ENCODE peak calls at places on chromosome 18, in nine cellular contexts. Q, C, A, W, P, S, R, F and X are unnamed samples. For H3K4me1, the result is how much of the 10 kb centered on the place peaks cover.

GRCh38 chr18:79775441-79776221 is 22.1 kb upstream of the KCNG2 start:
- DNase-seq in Q (peak), A (peak), P (no peak), S (no peak), R (no peak), W (no peak), C (peak), F (no peak), X (no peak)

GRCh38 chr18:77973745-77974144 is 724.1 kb downstream of the GALR1 start:
- DNase-seq in C (no peak), A (no peak), Q (no peak), F (no peak), W (no peak), S (no peak), P (no peak), R (no peak), X (no peak)

GRCh38 chr18:78687736-78688135 is 291.9 kb upstream of the SALL3 start:
- DNase-seq in R (no peak), Q (no peak), F (no peak), C (no peak), A (no peak), W (no peak), S (no peak), P (no peak), X (no peak)

GRCh38 chr18:79780547-79780946 is 17.2 kb upstream of the KCNG2 start:
- DNase-seq in P (no peak), F (no peak), A (peak), Q (peak), R (no peak), C (no peak), W (no peak), S (no peak), X (no peak)

GRCh38 chr18:77940566-77940965 is 690.9 kb downstream of the GALR1 start:
- DNase-seq in S (no peak), A (no peak), F (no peak), Q (no peak), C (no peak), R (no peak), W (no peak), P (no peak), X (no peak)

GRCh38 chr18:78492813-78493371 is 486.7 kb upstream of the SALL3 start:
- DNase-seq in A (no peak), R (no peak), Q (no peak), W (no peak), C (no peak), S (no peak), P (no peak), F (no peak), X (no peak)

GRCh38 chr18:39589496-39589895 is 2023.9 kb upstream of the CELF4 start:
- DNase-seq in C (no peak), S (no peak), F (no peak), A (no peak), W (no peak), P (no peak), Q (no peak), R (no peak), X (no peak)

GRCh38 chr18:79502785-79503184 is 107.1 kb downstream of the NFATC1 start:
- DNase-seq in S (no peak), A (peak), Q (no peak), C (no peak), W (no peak), P (no peak), F (no peak), R (no peak), X (no peak)

GRCh38 chr18:46587568-46587967 is 69.5 kb downstream of the LOXHD1 start:
- DNase-seq in C (no peak), S (no peak), A (no peak), F (no peak), Q (no peak), P (no peak), W (no peak), R (no peak), X (no peak)

GRCh38 chr18:76395609-76396008 is 99.4 kb downstream of the ZNF516 start:
- DNase-seq in P (no peak), F (no peak), C (peak), W (no peak), S (no peak), A (no peak), Q (peak), R (no peak), X (no peak)

GRCh38 chr18:57432765-57433400 is 2.3 kb upstream of the ONECUT2 start:
- DNase-seq in A (no peak), S (no peak), R (no peak), P (no peak), C (no peak), Q (no peak), F (no peak), W (peak), X (no peak)

GRCh38 chr18:73777356-73778051 is 370.1 kb downstream of the FBXO15 start:
- DNase-seq in F (no peak), S (no peak), W (no peak), P (no peak), C (no peak), A (no peak), R (no peak), Q (no peak), X (no peak)

GRCh38 chr18:30684825-30685481 is 357.6 kb downstream of the DSC3 start:
- DNase-seq in W (peak), S (no peak), R (no peak), C (no peak), F (no peak), P (no peak), Q (no peak), A (no peak), X (no peak)

GRCh38 chr18:52716926-52717325 is 376.9 kb downstream of the DCC start:
- DNase-seq in W (peak), A (no peak), F (peak), R (no peak), C (no peak), S (peak), P (no peak), Q (no peak), X (no peak)

GRCh38 chr18:76383636-76384035 is 111.4 kb downstream of the ZNF516 start:
- DNase-seq in R (no peak), Q (no peak), F (no peak), C (no peak), S (no peak), A (peak), P (no peak), W (no peak), X (no peak)

GRCh38 chr18:79950440-79951341 is 762 bp downstream of the SLC66A2 start:
- DNase-seq in R (peak), C (peak), W (peak), S (peak), A (peak), F (peak), P (no peak), Q (peak), X (peak)

GRCh38 chr18:69628774-69629359 is 228.2 kb downstream of the DOK6 start:
- DNase-seq in R (no peak), W (no peak), Q (no peak), C (no peak), P (no peak), S (no peak), A (no peak), F (no peak), X (no peak)

GRCh38 chr18:46343940-46344372 is 239.8 kb downstream of the HAUS1 start:
- DNase-seq in A (no peak), C (no peak), S (peak), W (peak), P (no peak), F (no peak), R (peak), Q (peak), X (no peak)

GRCh38 chr18:8771930-8772329 is 66.6 kb downstream of the MTCL1 start:
- DNase-seq in W (no peak), A (no peak), F (no peak), P (no peak), R (no peak), C (peak), S (peak), Q (no peak), X (no peak)

DNA sequence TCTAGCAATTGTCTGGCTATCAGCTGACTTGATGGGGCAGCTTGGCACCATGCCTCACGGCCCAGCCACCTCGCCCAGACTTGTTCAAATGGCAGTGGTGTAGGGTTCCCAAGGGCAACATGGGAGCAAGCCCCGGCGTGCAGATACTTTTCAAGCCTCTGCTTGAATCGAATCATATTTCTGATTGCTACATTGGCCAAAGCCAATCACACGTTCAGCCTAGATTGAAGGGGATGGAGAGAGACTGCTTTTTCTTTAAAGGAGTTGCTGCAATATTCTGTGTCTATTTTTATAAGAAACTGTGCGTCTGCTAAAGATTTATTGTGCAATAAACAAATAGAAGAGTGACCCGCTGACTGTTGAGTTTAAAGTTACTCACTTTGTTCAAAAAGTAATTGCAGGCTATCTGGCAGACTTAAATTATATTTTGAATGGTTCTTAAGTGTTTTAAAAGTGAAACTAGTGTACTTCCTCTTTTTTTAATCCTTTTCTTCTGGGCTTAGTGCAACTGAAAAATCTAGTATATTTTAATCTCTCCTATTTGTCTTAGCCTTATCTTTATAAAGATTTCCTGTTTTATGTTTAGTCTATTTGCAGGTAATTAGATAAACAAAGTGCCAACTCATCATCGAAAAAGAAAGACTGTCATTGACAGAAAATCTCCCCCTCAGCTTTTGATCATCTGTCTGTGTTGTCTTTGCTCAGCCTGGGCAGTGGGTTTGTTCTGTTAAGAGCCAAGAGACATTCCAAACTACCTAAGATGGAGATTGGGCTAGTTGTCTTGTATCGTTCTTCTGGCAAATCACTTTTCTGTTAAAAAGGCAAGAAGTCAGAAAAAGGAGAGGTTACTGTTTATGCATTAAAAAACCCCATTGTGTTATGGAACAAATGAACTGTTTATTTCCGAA is 156.1 kb downstream of the TPGS2 start:
- DNase-seq in C (peak), F (no peak), A (peak), W (no peak), R (peak), Q (no peak), S (no peak), P (no peak), X (no peak)
- H3K4me3 ChIP-seq in C (no peak), F (no peak), A (peak), W (no peak), R (peak), Q (no peak), S (no peak), P (no peak), X (no peak)

GRCh38 chr18:49020129-49020528 is 69.4 kb upstream of the SMAD7 start:
- DNase-seq in Q (no peak), S (no peak), P (no peak), W (no peak), F (no peak), R (no peak), C (no peak), A (peak), X (no peak)
- H3K27ac ChIP-seq in Q (no peak), S (no peak), P (no peak), W (no peak), F (no peak), R (no peak), C (no peak), A (no peak), X (no peak)

GRCh38 chr18:2971741-2972552 is 41.0 kb downstream of the LPIN2 start:
- DNase-seq in R (peak), C (peak), S (no peak), W (no peak), F (no peak), Q (peak), A (no peak), P (no peak), X (peak)
- H3K4me1 ChIP-seq in R (under half), C (under half), S (half or more), W (under half), F (under half), Q (under half), A (under half), P (under half), X (half or more)

GRCh38 chr18:49456794-49457193 is 3.7 kb downstream of the DYM start:
- DNase-seq in A (no peak), P (no peak), R (no peak), Q (no peak), S (no peak), W (no peak), F (no peak), C (no peak), X (no peak)
- H3K4me3 ChIP-seq in A (no peak), P (no peak), R (no peak), Q (no peak), S (no peak), W (no peak), F (no peak), C (no peak), X (no peak)

DNA sequence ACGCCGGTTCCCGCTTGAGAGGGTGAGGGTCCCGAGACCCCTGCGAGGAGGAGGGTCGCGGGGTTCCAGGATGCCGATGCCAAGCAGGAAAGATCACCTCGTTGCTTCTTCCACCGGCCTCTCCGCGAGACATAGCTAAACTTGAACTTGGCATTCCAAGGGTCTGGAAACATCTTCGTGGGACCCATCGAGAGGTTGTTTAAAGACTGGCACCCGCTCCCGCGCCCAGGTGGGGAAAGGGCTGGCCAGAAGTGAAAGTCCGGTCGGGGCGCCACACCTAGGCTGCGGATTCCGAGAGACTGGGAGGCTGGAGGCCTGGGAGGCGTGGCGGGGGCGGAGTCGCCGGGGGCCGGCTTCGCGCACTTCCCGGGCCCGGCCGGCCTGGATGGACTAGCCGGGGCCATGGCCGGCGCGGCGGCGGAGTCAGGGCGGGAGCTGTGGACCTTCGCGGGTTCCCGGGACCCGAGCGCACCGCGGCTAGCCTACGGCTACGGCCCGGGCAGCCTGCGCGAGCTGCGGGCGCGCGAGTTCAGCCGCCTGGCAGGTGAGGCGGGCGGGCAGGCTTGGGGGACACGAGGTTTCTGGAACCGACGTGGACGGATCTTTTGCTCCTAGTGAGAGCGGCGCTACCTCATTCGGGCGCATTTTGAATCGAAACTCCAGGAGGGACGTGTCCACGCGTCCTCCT is at the start of gene MOCOS:
- DNase-seq in F (peak), P (peak), R (no peak), S (peak), Q (peak), A (peak), W (peak), C (peak), X (peak)
- H3K27ac ChIP-seq in F (no peak), P (peak), R (no peak), S (peak), Q (no peak), A (peak), W (no peak), C (peak), X (no peak)

DNA sequence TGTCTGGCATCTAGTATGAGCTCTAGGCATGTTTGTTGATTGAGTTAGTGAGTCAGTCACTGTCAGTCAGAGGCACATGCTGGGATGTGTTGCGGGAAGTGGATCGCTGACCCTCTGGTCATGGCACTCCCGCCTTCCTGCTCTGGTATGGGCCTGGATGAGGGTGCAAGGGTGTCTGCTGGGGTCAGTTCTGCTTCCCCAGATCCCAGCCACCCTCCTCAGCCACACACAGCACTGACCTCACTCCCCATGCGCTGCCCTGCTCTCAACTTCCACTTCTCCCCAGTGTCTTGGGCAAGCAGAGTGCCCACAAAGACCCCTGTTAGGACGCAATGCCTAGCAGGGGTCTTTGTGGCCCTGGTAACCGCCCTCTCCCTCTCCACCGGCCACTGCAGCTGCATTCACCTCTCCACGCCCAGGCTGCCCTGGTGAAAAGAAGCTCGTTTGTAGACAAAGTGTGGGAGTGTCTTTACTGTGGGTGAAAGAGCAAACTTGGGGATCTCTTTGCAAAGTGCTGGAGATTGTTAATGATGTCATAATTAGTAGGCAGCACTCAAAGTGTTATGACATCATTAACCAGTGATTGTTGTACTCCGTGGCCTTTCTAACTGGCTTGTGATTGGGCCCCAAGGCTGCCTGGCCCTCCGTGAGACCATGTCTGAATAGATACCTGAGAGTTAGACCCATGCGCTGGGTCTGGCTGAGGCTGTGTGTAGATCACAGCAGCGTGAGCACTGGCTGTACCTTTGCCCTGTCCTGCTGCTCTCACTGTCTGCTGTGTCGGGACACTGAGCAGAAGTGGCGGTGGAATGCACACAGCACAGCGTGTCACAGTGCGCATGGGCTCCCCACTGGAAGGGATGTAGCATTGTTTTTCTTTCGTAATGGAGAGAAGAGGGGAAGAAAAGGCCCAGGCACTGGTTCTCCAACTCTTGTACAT is 252.3 kb downstream of the LDLRAD4 start:
- DNase-seq in C (no peak), F (peak), W (no peak), Q (peak), P (no peak), R (no peak), S (no peak), A (no peak), X (no peak)
- H3K4me1 ChIP-seq in C (under half), F (under half), W (under half), Q (under half), P (under half), R (under half), S (under half), A (under half), X (under half)

GRCh38 chr18:72692595-72692994 is 148.5 kb upstream of the CBLN2 start:
- DNase-seq in S (no peak), Q (no peak), F (no peak), C (no peak), W (no peak), P (no peak), R (no peak), A (no peak), X (no peak)
- H3K4me3 ChIP-seq in S (no peak), Q (no peak), F (peak), C (peak), W (peak), P (no peak), R (no peak), A (no peak), X (no peak)

GRCh38 chr18:32368170-32368569 is 102.5 kb downstream of the GAREM1 start:
- DNase-seq in P (no peak), F (no peak), A (no peak), C (no peak), S (no peak), W (no peak), Q (no peak), R (no peak), X (no peak)
- H3K27ac ChIP-seq in P (no peak), F (no peak), A (no peak), C (no peak), S (peak), W (no peak), Q (no peak), R (no peak), X (no peak)

GRCh38 chr18:40878371-40878770 is 1076.7 kb upstream of the PIK3C3 start:
- DNase-seq in P (no peak), C (no peak), R (no peak), W (peak), S (no peak), F (no peak), Q (no peak), A (no peak), X (no peak)
- H3K4me1 ChIP-seq in P (under half), C (under half), R (under half), W (under half), S (under half), F (under half), Q (under half), A (under half), X (under half)

GRCh38 chr18:13308369-13308768 is 89.8 kb downstream of the LDLRAD4 start:
- DNase-seq in S (no peak), W (no peak), A (no peak), F (no peak), P (no peak), C (no peak), R (no peak), Q (no peak), X (no peak)

GRCh38 chr18:13303761-13304364 is 85.3 kb downstream of the LDLRAD4 start:
- DNase-seq in P (no peak), A (no peak), Q (no peak), R (no peak), W (no peak), S (no peak), F (no peak), C (no peak), X (no peak)

GRCh38 chr18:13301691-13302469 is 83.3 kb downstream of the LDLRAD4 start:
- DNase-seq in S (no peak), A (no peak), R (no peak), C (no peak), Q (no peak), W (no peak), F (no peak), P (no peak), X (no peak)

GRCh38 chr18:13302611-13303267 is 84.2 kb downstream of the LDLRAD4 start:
- DNase-seq in F (no peak), A (no peak), C (no peak), S (peak), P (no peak), R (no peak), Q (no peak), W (no peak), X (no peak)

GRCh38 chr18:13305326-13305725 is 86.8 kb downstream of the LDLRAD4 start:
- DNase-seq in W (no peak), S (no peak), Q (no peak), F (no peak), C (no peak), A (no peak), P (no peak), R (no peak), X (no peak)
- H3K4me3 ChIP-seq in W (no peak), S (no peak), Q (no peak), F (no peak), C (no peak), A (no peak), P (no peak), R (no peak), X (no peak)